ENCODE peak calls at places on chromosome 20, in six cellular contexts. K is hippocampal formation, J is type B pancreatic cell, B is SHP77, U is MCF 10A, M is GM03348. Y is an unnamed sample.

GRCh38 chr20:47863531-47863930 is 78.2 kb upstream of the SULF2 start:
- DNase-seq in K (no peak), J (no peak), B (no peak), U (no peak), M (no peak), Y (no peak)

GRCh38 chr20:11231742-11232141 is 557.9 kb upstream of the JAG1 start:
- DNase-seq in K (no peak), J (no peak), B (no peak), U (no peak), M (no peak), Y (no peak)

GRCh38 chr20:32062776-32063170 is 10.7 kb downstream of the HCK start:
- DNase-seq in K (peak; percentile 27), J (no peak), B (no peak), U (no peak), M (no peak), Y (no peak)

GRCh38 chr20:17860306-17861197 is 108.0 kb downstream of the SNX5 start:
- DNase-seq in K (no peak), J (no peak), B (no peak), U (no peak), M (no peak), Y (no peak)

GRCh38 chr20:43560974-43561373 is 2.1 kb downstream of the SGK2 start:
- DNase-seq in K (no peak), J (no peak), B (no peak), U (no peak), M (no peak), Y (no peak)

GRCh38 chr20:46285072-46285471 is 23.2 kb downstream of the CDH22 start:
- DNase-seq in K (no peak), J (no peak), B (no peak), U (no peak), M (no peak), Y (no peak)

GRCh38 chr20:44008806-44009678 is 94.4 kb downstream of the TOX2 start:
- DNase-seq in K (no peak), J (no peak), B (no peak), U (no peak), M (no peak), Y (no peak)

GRCh38 chr20:33370296-33370695 is 31.0 kb downstream of the CDK5RAP1 start:
- DNase-seq in K (no peak), J (no peak), B (no peak), U (peak; percentile 36), M (no peak), Y (no peak)

GRCh38 chr20:49471397-49471796 is 11.1 kb downstream of the KCNB1 start:
- DNase-seq in K (no peak), J (no peak), B (no peak), U (no peak), M (no peak), Y (no peak)

GRCh38 chr20:57501461-57502330 is 23.2 kb downstream of the CTCFL start:
- DNase-seq in K (no peak), J (no peak), B (no peak), U (no peak), M (peak; percentile 63), Y (peak; percentile 33)

GRCh38 chr20:39103732-39104131 is 141.6 kb downstream of the DHX35 start:
- DNase-seq in K (no peak), J (no peak), B (no peak), U (no peak), M (no peak), Y (no peak)

GRCh38 chr20:54680872-54681297 is 205.5 kb downstream of the DOK5 start:
- DNase-seq in K (no peak), J (no peak), B (peak; percentile 38), U (peak; percentile 52), M (peak; percentile 56), Y (peak; percentile 9)

GRCh38 chr20:45163071-45163803 is 11.5 kb upstream of the PI3 start:
- DNase-seq in K (no peak), J (no peak), B (no peak), U (no peak), M (no peak), Y (no peak)

GRCh38 chr20:63350196-63350595 is 11.0 kb downstream of the CHRNA4 start:
- DNase-seq in K (no peak), J (no peak), B (no peak), U (no peak), M (no peak), Y (no peak)

GRCh38 chr20:11564491-11564890 is 353.2 kb upstream of the BTBD3 start:
- DNase-seq in K (no peak), J (no peak), B (no peak), U (no peak), M (no peak), Y (no peak)

GRCh38 chr20:46657137-46657536 is 5.9 kb upstream of the SLC13A3 start:
- DNase-seq in K (no peak), J (peak; percentile 16), B (no peak), U (no peak), M (no peak), Y (no peak)

GRCh38 chr20:62142252-62143117 is 709 bp downstream of the PSMA7 start:
- DNase-seq in K (no peak), J (no peak), B (no peak), U (no peak), M (peak; percentile 51), Y (peak; percentile 39)

GRCh38 chr20:51508780-51509179 is 33.7 kb downstream of the NFATC2 start:
- DNase-seq in K (no peak), J (no peak), B (no peak), U (no peak), M (no peak), Y (no peak)

GRCh38 chr20:33578510-33578909 is 83.6 kb upstream of the C20orf144 start:
- DNase-seq in K (no peak), J (no peak), B (no peak), U (no peak), M (peak; percentile 63), Y (peak; percentile 10)

GRCh38 chr20:4901031-4901818 is 100.1 kb downstream of the SLC23A2 start:
- DNase-seq in K (no peak), J (no peak), B (no peak), U (no peak), M (no peak), Y (no peak)

GRCh38 chr20:62405108-62405980 is 1.7 kb downstream of the CABLES2 start:
- DNase-seq in K (no peak), J (no peak), B (peak; percentile 46), U (peak; percentile 72), M (peak; percentile 65), Y (peak; percentile 78)

GRCh38 chr20:58372836-58373235 is 16.2 kb upstream of the VAPB start:
- DNase-seq in K (no peak), J (no peak), B (no peak), U (no peak), M (no peak), Y (no peak)

GRCh38 chr20:25018841-25019240 is 26.3 kb upstream of the APMAP start:
- DNase-seq in K (no peak), J (no peak), B (no peak), U (no peak), M (no peak), Y (no peak)

Y was measured in AG08396.